ENCODE peak calls at places on chromosomes 7 and 10, in seven cellular contexts. L, F, Y, E, G, J and Z are unnamed samples.

GRCh38 chr7:127107601-127108007 is 145.1 kb downstream of the GRM8 start:
- DNase-seq in L (no peak), Y (peak; percentile 81), F (peak; percentile 49), G (no peak), E (peak; percentile 83), J (no peak), Z (peak; percentile 37)

GRCh38 chr10:30028452-30029045 is 30.8 kb downstream of the JCAD start:
- DNase-seq in J (no peak), Y (no peak), L (no peak), F (no peak), G (no peak), E (no peak), Z (peak; percentile 14)

GRCh38 chr7:146449625-146450024 is 333.0 kb downstream of the CNTNAP2 start:
- DNase-seq in J (no peak), E (no peak), Y (no peak), L (no peak), G (no peak), F (no peak), Z (no peak)

GRCh38 chr7:35802649-35803048 is 1.8 kb downstream of the SEPTIN7 start:
- DNase-seq in Y (no peak), F (no peak), J (peak; percentile 55), G (no peak), L (no peak), E (no peak), Z (peak; percentile 27)

GRCh38 chr7:158655931-158656441 is 48.6 kb downstream of the NCAPG2 start:
- DNase-seq in Y (peak; percentile 32), F (no peak), E (peak; percentile 81), G (no peak), L (no peak), J (no peak), Z (peak; percentile 88)

GRCh38 chr7:36096460-36097095 is 56.5 kb upstream of the EEPD1 start:
- DNase-seq in Y (no peak), E (no peak), G (no peak), L (no peak), J (no peak), F (no peak), Z (no peak)

GRCh38 chr7:114988755-114989154 is 66.9 kb downstream of the MDFIC start:
- DNase-seq in L (peak; percentile 26), E (no peak), J (no peak), G (peak; percentile 71), F (no peak), Y (peak; percentile 73), Z (no peak)

GRCh38 chr10:86658261-86658741 is 4.0 kb downstream of the OPN4 start:
- DNase-seq in L (no peak), Y (no peak), G (no peak), J (no peak), E (no peak), F (no peak), Z (no peak)

GRCh38 chr7:125675169-125675568 is 745.5 kb upstream of the POT1 start:
- DNase-seq in E (no peak), F (no peak), J (no peak), G (no peak), Y (no peak), L (no peak), Z (no peak)

GRCh38 chr7:115146148-115146547 is 224.3 kb downstream of the MDFIC start:
- DNase-seq in F (no peak), J (no peak), L (no peak), Y (peak; percentile 12), E (no peak), G (no peak), Z (no peak)

GRCh38 chr7:18792866-18793595 is 297.5 kb downstream of the HDAC9 start:
- DNase-seq in J (no peak), Y (no peak), F (no peak), G (no peak), E (no peak), L (no peak), Z (no peak)

GRCh38 chr10:99292159-99292558 is 37.0 kb upstream of the CNNM1 start:
- DNase-seq in E (no peak), F (no peak), J (no peak), Y (peak; percentile 27), G (no peak), L (peak; percentile 96), Z (no peak)

GRCh38 chr7:14748461-14748860 is 154.1 kb downstream of the DGKB start:
- DNase-seq in F (no peak), Y (peak; percentile 1), E (no peak), G (peak; percentile 30), L (peak; percentile 51), J (no peak), Z (no peak)

GRCh38 chr10:84541289-84541637 is 212.9 kb downstream of the CCSER2 start:
- DNase-seq in F (no peak), E (no peak), J (no peak), Y (no peak), L (no peak), G (no peak), Z (no peak)

GRCh38 chr7:151131622-151132293 is 35.7 kb downstream of the GBX1 start:
- DNase-seq in J (peak; percentile 15), G (no peak), L (no peak), F (no peak), E (no peak), Y (no peak), Z (no peak)

GRCh38 chr7:73896454-73896853 is 35.5 kb downstream of the TMEM270 start:
- DNase-seq in F (no peak), L (no peak), J (no peak), G (no peak), Y (peak; percentile 44), E (no peak), Z (no peak)

DNA sequence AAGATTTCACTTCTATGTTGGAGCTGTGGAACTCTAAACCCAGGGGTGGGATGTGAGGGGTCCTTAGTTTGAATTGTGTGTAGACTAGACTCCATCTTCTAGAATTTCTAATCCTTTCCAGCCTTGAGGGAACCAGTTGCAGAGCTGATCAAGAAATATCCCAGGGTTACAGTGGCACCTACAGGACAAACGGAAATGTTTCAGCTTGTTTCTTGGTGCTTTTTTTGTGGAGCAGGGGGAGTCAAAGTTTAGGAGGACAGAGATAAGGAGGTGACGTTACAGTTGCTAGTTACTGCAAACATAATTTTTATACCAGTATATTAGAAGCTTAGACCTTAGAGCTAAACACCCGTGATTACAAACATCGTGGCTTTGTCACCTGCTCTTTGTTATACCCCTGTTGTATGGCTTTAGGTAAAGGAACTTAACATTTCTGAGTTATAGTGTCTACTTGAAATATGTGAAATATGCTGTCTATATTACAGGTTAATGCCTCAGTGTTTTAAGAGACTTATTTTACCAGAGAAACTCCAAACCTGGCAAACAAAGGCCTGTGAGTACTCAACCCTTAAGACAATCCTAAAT is 84.5 kb upstream of the DYNC1I1 start:
- DNase-seq in Y (peak; percentile 51), E (peak; percentile 32), J (no peak), G (no peak), L (no peak), F (no peak), Z (no peak)
- TF ChIP-seq CTCF in Y (peak; percentile 40), E (peak; percentile 37), J (no peak), G (peak; percentile 27), L (peak; percentile 38), F (peak; percentile 17), Z (peak; percentile 10)

GRCh38 chr7:27605283-27605682 is 57.4 kb downstream of the HIBADH start:
- DNase-seq in G (no peak), J (no peak), E (no peak), L (no peak), F (no peak), Y (no peak), Z (no peak)

GRCh38 chr7:27603813-27604212 is 58.9 kb downstream of the HIBADH start:
- DNase-seq in L (no peak), F (no peak), E (no peak), G (no peak), Y (no peak), J (no peak), Z (no peak)

GRCh38 chr7:27607210-27607606 is 55.5 kb downstream of the HIBADH start:
- DNase-seq in J (no peak), E (no peak), F (no peak), Y (no peak), L (no peak), G (no peak), Z (no peak)

GRCh38 chr7:27606270-27607209 is 56.1 kb downstream of the HIBADH start:
- DNase-seq in Y (no peak), J (no peak), G (no peak), L (peak; percentile 51), F (no peak), E (no peak), Z (no peak)

DNA sequence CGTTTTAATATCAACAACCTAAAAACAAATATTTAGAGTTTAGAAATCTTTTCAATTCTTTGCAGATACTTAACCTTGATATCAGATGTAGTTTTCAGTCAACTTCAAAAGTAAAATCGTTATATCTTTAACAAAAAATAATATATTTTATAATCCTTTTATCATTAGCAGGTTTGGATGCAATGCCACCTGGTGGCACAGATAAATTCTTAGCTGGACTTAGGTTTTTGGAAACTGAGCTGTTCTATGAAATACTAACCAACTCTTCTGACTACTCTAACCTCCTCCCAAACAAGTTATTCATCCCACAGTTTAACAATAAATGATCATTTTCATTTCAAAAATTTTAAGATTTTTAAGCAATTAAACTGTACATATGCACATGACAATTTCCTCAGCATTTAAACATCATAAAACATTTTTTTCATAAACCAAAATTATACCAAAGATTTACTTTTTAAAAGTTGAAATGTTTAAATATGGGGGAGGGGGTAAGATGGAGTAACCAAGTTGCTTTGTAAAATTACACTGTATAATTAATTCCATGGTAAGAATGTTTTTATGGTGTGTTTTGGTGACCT is 56.9 kb downstream of the HIBADH start:
- DNase-seq in G (no peak), F (no peak), E (peak; percentile 19), L (no peak), Y (peak; percentile 38), J (no peak), Z (no peak)
- TF ChIP-seq CTCF in G (peak; percentile 33), F (peak; percentile 12), E (peak; percentile 17), L (peak; percentile 50), Y (peak; percentile 27), J (no peak), Z (no peak)

GRCh38 chr10:120632936-120633335 is 175.9 kb downstream of the PLPP4 start:
- DNase-seq in J (no peak), F (no peak), E (no peak), Y (no peak), G (no peak), L (no peak), Z (no peak)

GRCh38 chr10:120632047-120632446 is 175.0 kb downstream of the PLPP4 start:
- DNase-seq in J (no peak), F (no peak), G (no peak), L (no peak), Y (no peak), E (no peak), Z (no peak)

GRCh38 chr10:120630266-120630665 is 173.2 kb downstream of the PLPP4 start:
- DNase-seq in E (no peak), J (no peak), L (no peak), F (no peak), G (no peak), Y (no peak), Z (no peak)

GRCh38 chr10:120634629-120635028 is 177.6 kb downstream of the PLPP4 start:
- DNase-seq in F (no peak), E (no peak), Y (peak; percentile 8), L (no peak), J (no peak), G (no peak), Z (no peak)
- TF ChIP-seq CTCF in F (no peak), E (no peak), Y (no peak), L (no peak), J (no peak), G (no peak), Z (no peak)

DNA sequence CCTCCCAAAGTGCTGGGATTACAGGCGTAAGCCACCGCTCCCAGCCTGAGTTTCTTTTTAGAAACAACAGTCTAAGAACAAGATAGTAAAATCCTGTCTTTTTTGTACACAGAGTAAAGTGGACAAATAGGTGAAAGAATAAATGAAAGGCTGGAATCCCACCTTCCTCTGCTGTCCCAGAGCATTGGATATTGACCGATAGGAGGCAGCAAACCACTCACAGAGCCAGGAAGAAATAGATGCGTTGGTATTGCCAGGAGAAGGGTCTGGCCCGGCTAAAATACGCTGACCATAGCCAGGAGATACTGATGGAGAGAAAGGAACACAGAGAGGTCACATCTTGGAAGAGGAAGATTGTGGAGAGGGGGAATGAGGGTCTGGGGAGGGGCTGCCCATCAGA is 11.4 kb upstream of the ZNF12 start:
- DNase-seq in L (no peak), J (no peak), F (no peak), Y (no peak), G (no peak), E (no peak), Z (no peak)
- TF ChIP-seq CTCF in L (no peak), J (peak; percentile 17), F (no peak), Y (no peak), G (no peak), E (no peak), Z (peak; percentile 17)